ENCODE peak calls at places on chromosome 1, in six cellular contexts. P is ovary, R is A549, Z is stomach, V is tibial nerve, J is sigmoid colon. L is an unnamed sample.

GRCh38 chr1:87367549-87367948 is 38.9 kb downstream of the LMO4 start:
- DNase-seq in J (no peak), R (no peak), P (no peak), V (no peak), Z (no peak), L (no peak)

GRCh38 chr1:210232524-210233215 is at the start of gene SERTAD4:
- DNase-seq in P (peak; percentile 43), Z (peak; percentile 57), V (no peak), J (peak; percentile 70), R (peak; percentile 40), L (peak; percentile 58)

GRCh38 chr1:246527402-246528088 is 20.5 kb upstream of the SMYD3 start:
- DNase-seq in P (no peak), J (no peak), V (no peak), Z (no peak), R (no peak), L (no peak)

GRCh38 chr1:182197555-182197954 is 136.0 kb upstream of the ZNF648 start:
- DNase-seq in V (no peak), J (peak; percentile 85), Z (no peak), P (peak; percentile 55), R (no peak), L (peak; percentile 19)

GRCh38 chr1:1273535-1274298 is at the start of gene UBE2J2:
- DNase-seq in J (peak; percentile 97), V (peak; percentile 92), R (peak; percentile 75), Z (peak; percentile 95), P (peak; percentile 93), L (peak; percentile 96)

GRCh38 chr1:7521803-7522202 is 249.3 kb upstream of the VAMP3 start:
- DNase-seq in Z (no peak), R (no peak), P (no peak), J (no peak), V (no peak), L (no peak)

GRCh38 chr1:210747112-210747511 is 386.8 kb downstream of the KCNH1 start:
- DNase-seq in V (no peak), P (no peak), R (no peak), Z (no peak), J (no peak), L (no peak)

GRCh38 chr1:97816927-97817326 is 103.9 kb downstream of the DPYD start:
- DNase-seq in R (no peak), V (no peak), Z (no peak), J (no peak), P (no peak), L (no peak)

GRCh38 chr1:183230403-183230802 is 44.3 kb downstream of the LAMC2 start:
- DNase-seq in Z (no peak), J (no peak), P (no peak), V (no peak), R (no peak), L (no peak)

GRCh38 chr1:100989306-100990077 is 36.1 kb downstream of the DPH5 start:
- DNase-seq in V (no peak), P (no peak), J (no peak), R (no peak), Z (no peak), L (no peak)

GRCh38 chr1:55168353-55168752 is 46.8 kb downstream of the USP24 start:
- DNase-seq in J (no peak), R (no peak), P (no peak), Z (no peak), V (no peak), L (no peak)

GRCh38 chr1:207088731-207089626 is at the start of gene C4BPB:
- DNase-seq in V (no peak), P (no peak), J (no peak), R (no peak), Z (peak; percentile 71), L (peak; percentile 66)
- H3K4me3 ChIP-seq in V (no peak within 1 kb of the TSS), P (no peak within 1 kb of the TSS), J (no peak within 1 kb of the TSS), R (no peak within 1 kb of the TSS), Z (peak within 1 kb of the TSS; percentile 34), L (peak within 1 kb of the TSS; percentile 23)

DNA sequence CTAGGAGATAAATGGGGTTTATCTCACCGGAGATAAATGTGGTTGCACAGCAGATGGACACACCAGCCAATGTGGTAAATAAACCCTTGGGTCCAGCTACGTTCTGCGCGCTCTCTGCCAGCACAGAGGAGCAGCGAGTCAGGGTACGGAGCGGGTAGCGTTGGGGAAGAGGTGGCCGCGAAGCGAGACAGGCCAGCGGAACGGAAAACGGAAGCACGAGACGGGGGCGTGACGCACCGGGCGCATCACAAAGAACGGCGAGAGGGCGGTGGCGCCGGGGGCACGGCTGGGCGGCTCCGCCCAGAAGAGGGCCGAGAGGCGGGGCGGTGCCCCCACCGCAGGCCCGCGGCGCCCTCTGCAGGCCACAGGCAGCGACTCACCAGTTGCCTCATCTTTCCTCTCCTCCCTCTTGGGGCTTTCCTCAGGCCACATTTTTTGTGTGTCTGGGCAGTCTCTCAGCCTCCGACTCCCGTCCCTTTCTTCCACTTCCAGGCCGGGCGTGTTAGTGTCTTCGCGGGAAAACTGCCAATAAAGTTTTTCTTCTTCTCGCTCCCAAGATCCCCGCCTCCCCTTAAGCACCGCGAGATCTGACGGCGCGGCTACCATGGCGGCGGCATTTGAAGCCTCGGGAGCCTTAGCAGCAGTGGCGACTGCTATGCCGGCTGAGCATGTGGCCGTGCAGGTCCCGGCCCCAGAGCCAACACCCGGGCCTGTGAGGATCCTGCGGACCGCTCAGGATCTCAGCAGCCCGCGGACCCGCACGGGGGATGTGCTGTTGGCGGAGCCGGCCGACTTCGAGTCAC is at the start of gene DDX20:
- DNase-seq in J (peak; percentile 97), R (peak; percentile 76), V (peak; percentile 85), P (peak; percentile 90), Z (peak; percentile 92), L (peak; percentile 95)
- TF ChIP-seq POLR2A in J (peak; percentile 46), R (peak; percentile 72), V (peak; percentile 54), P (peak; percentile 60), Z (no peak), L (peak; percentile 61)

GRCh38 chr1:113072757-113073456 is at the start of gene LRIG2:
- DNase-seq in J (peak; percentile 99), V (peak; percentile 99), R (peak; percentile 80), P (peak; percentile 97), Z (peak; percentile 99), L (peak; percentile 100)

GRCh38 chr1:113073457-113073950 is 506 bp downstream of the LRIG2 start:
- DNase-seq in Z (peak; percentile 52), P (peak; percentile 42), V (peak; percentile 23), J (peak; percentile 80), R (no peak), L (peak; percentile 66)

GRCh38 chr1:113074237-113074636 is 1.2 kb downstream of the LRIG2 start:
- DNase-seq in V (no peak), Z (no peak), P (no peak), R (no peak), J (no peak), L (no peak)

GRCh38 chr1:113072141-113072756 is 749 bp upstream of the LRIG2 start:
- DNase-seq in R (no peak), V (no peak), Z (no peak), J (no peak), P (no peak), L (no peak)
- TF ChIP-seq EP300 in R (no peak), V (no peak), Z (no peak), J (no peak), P (no peak), L (no peak)

DNA sequence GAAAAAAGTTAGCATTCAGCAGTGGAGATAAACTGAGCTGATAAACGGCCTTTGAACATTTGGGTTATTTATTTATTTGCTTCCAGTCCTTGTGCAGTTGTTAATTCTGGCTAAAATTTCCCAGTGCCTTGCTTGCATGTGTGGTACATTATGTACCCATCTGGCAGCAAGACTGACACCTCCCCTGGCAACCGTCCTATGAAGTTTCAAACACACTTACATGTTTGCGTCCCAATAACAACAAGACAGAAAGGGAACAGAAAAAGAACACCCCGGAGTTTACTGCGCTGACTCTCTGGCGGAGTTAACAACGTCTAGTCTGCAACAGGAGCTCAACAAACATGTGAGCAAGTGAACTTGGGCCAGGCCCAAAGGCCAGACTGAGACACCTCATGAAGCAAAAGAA is 33.6 kb downstream of the TRABD2B start:
- DNase-seq in P (no peak), R (no peak), J (peak; percentile 74), V (peak; percentile 51), Z (no peak), L (no peak)
- H3K4me3 ChIP-seq in P (no peak overlapping the region), R (no peak overlapping the region), J (no peak overlapping the region), V (no peak overlapping the region), Z (no peak overlapping the region), L (no peak overlapping the region)

DNA sequence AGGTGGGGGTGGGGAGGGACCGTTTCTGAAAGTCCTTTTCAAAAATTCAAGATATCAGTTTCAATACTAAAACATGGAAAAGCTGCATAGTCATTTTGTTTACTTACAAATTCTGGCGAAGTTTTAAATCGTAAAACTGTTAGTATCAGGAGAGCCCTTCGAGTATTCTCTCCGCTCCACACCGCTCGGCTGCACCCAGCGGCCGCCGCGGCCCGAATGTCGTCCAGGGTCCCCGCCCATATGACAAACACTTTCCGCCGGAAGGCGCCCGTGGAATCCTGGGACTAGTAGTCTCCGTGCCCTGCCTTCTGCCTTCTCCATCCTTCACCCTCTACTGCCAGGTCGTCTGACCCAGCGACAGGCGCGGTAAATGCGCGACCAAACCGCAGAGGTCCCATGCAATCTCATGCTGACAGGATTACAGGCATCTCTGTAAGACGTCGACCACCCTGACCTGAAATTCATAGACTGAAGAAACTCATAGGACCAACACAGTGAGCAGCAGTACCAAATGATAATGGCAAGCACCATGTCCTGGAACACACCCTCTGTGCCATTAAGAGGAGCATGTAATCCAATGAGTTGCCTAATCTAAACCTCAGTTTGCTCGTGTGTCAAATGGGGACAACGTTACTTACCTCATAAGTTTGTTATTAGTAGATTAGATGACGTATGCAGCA is at the start of gene TOR1AIP2:
- DNase-seq in J (peak; percentile 95), R (peak; percentile 81), P (peak; percentile 83), V (peak; percentile 84), Z (peak; percentile 93), L (peak; percentile 93)
- TF ChIP-seq POLR2A in J (peak; percentile 98), R (peak; percentile 91), P (peak; percentile 96), V (peak; percentile 99), Z (peak; percentile 97), L (peak; percentile 98)

GRCh38 chr1:34639701-34640100 is 115.1 kb upstream of the GJB5 start:
- DNase-seq in P (no peak), R (no peak), J (no peak), V (no peak), Z (no peak), L (no peak)
- TF ChIP-seq EP300 in P (no peak), R (no peak), J (no peak), V (no peak), Z (no peak), L (no peak)

GRCh38 chr1:78474092-78474491 is 16.7 kb upstream of the PTGFR start:
- DNase-seq in P (no peak), R (no peak), J (no peak), Z (no peak), V (no peak), L (no peak)
- H3K4me3 ChIP-seq in P (no peak overlapping the region), R (no peak overlapping the region), J (no peak overlapping the region), Z (no peak overlapping the region), V (no peak overlapping the region), L (no peak overlapping the region)

DNA sequence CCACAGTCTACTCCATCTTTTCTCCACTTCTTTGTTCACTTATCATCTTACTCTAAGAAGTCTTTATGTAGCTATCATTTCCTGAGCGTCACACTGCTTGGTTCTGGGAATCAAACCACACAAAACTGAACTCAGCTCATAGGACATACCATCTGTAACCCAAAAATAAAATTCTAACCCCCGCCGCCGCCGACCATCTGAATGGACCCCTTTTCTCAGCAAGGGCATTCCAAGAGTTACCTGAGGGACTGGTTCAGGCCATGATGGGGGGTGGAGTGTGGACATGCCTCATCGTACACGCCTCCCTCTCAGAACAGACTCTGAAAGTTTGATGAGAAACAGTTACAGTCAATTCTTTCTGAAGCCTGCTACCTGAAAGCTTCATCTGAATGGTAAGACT is 12.6 kb upstream of the CHI3L2 start:
- DNase-seq in V (no peak), R (no peak), P (no peak), J (no peak), Z (no peak), L (no peak)
- TF ChIP-seq POLR2A in V (no peak), R (no peak), P (no peak), J (no peak), Z (no peak), L (no peak)